ENCODE peak calls at places on chromosome 6, in seven cellular contexts. One of them, this sample, is unnamed.

GRCh38 chr6:149842331-149842730 is 21.8 kb downstream of the LRP11 start:
- DNase-seq in cardiac septum: no peak
- DNase-seq in ovary: no peak
- DNase-seq in fibroblast of mammary gland: no peak
- DNase-seq in AG10803: no peak
- DNase-seq in NCI-H524 treated with DMSO at 0.1 percent for 48 hours: no peak
- DNase-seq in central memory CD4-positive, alpha-beta T cell: no peak
- DNase-seq in this sample: no peak

GRCh38 chr6:32940656-32941411 is at the start of gene HLA-DMB:
- DNase-seq in central memory CD4-positive, alpha-beta T cell: peak
- DNase-seq in AG10803: peak
- DNase-seq in NCI-H524 treated with DMSO at 0.1 percent for 48 hours: no peak
- DNase-seq in fibroblast of mammary gland: peak
- DNase-seq in ovary: no peak
- DNase-seq in cardiac septum: no peak
- DNase-seq in this sample: peak

GRCh38 chr6:44104661-44105060 is 22.6 kb downstream of the MRPL14 start:
- DNase-seq in AG10803: no peak
- DNase-seq in NCI-H524 treated with DMSO at 0.1 percent for 48 hours: no peak
- DNase-seq in ovary: no peak
- DNase-seq in cardiac septum: no peak
- DNase-seq in central memory CD4-positive, alpha-beta T cell: no peak
- DNase-seq in fibroblast of mammary gland: peak
- DNase-seq in this sample: no peak

GRCh38 chr6:159833556-159833955 is 33.5 kb downstream of the PNLDC1 start:
- DNase-seq in AG10803: peak
- DNase-seq in ovary: no peak
- DNase-seq in fibroblast of mammary gland: peak
- DNase-seq in central memory CD4-positive, alpha-beta T cell: no peak
- DNase-seq in cardiac septum: no peak
- DNase-seq in NCI-H524 treated with DMSO at 0.1 percent for 48 hours: no peak
- DNase-seq in this sample: no peak

GRCh38 chr6:154448448-154449096 is 61.9 kb downstream of the CNKSR3 start:
- DNase-seq in fibroblast of mammary gland: peak
- DNase-seq in ovary: no peak
- DNase-seq in central memory CD4-positive, alpha-beta T cell: no peak
- DNase-seq in AG10803: peak
- DNase-seq in NCI-H524 treated with DMSO at 0.1 percent for 48 hours: peak
- DNase-seq in cardiac septum: no peak
- DNase-seq in this sample: peak

GRCh38 chr6:136788069-136788902 is 4.0 kb downstream of the MAP3K5 start:
- DNase-seq in AG10803: peak
- DNase-seq in central memory CD4-positive, alpha-beta T cell: peak
- DNase-seq in ovary: no peak
- DNase-seq in NCI-H524 treated with DMSO at 0.1 percent for 48 hours: no peak
- DNase-seq in fibroblast of mammary gland: peak
- DNase-seq in cardiac septum: no peak
- DNase-seq in this sample: peak

GRCh38 chr6:115133790-115134189 is 791.0 kb upstream of the HS3ST5 start:
- DNase-seq in cardiac septum: no peak
- DNase-seq in NCI-H524 treated with DMSO at 0.1 percent for 48 hours: no peak
- DNase-seq in AG10803: no peak
- DNase-seq in central memory CD4-positive, alpha-beta T cell: no peak
- DNase-seq in ovary: no peak
- DNase-seq in fibroblast of mammary gland: no peak
- DNase-seq in this sample: no peak

GRCh38 chr6:154187203-154187602 is 148.2 kb downstream of the OPRM1 start:
- DNase-seq in central memory CD4-positive, alpha-beta T cell: no peak
- DNase-seq in NCI-H524 treated with DMSO at 0.1 percent for 48 hours: no peak
- DNase-seq in ovary: no peak
- DNase-seq in fibroblast of mammary gland: no peak
- DNase-seq in AG10803: no peak
- DNase-seq in cardiac septum: no peak
- DNase-seq in this sample: no peak

GRCh38 chr6:27839303-27840081 is 72.7 kb downstream of the OR2B2 start:
- DNase-seq in AG10803: peak
- DNase-seq in fibroblast of mammary gland: peak
- DNase-seq in cardiac septum: no peak
- DNase-seq in NCI-H524 treated with DMSO at 0.1 percent for 48 hours: no peak
- DNase-seq in central memory CD4-positive, alpha-beta T cell: no peak
- DNase-seq in ovary: peak
- DNase-seq in this sample: peak

GRCh38 chr6:52285174-52286068 is 879 bp upstream of the MCM3 start:
- DNase-seq in fibroblast of mammary gland: peak
- DNase-seq in AG10803: peak
- DNase-seq in central memory CD4-positive, alpha-beta T cell: no peak
- DNase-seq in ovary: no peak
- DNase-seq in cardiac septum: no peak
- DNase-seq in NCI-H524 treated with DMSO at 0.1 percent for 48 hours: peak
- DNase-seq in this sample: no peak

GRCh38 chr6:1407499-1407990 is 18.2 kb downstream of the FOXF2 start:
- DNase-seq in NCI-H524 treated with DMSO at 0.1 percent for 48 hours: no peak
- DNase-seq in central memory CD4-positive, alpha-beta T cell: no peak
- DNase-seq in cardiac septum: peak
- DNase-seq in AG10803: peak
- DNase-seq in fibroblast of mammary gland: peak
- DNase-seq in ovary: no peak
- DNase-seq in this sample: peak

GRCh38 chr6:50952092-50952932 is 133.6 kb downstream of the TFAP2B start:
- DNase-seq in fibroblast of mammary gland: peak
- DNase-seq in NCI-H524 treated with DMSO at 0.1 percent for 48 hours: no peak
- DNase-seq in cardiac septum: no peak
- DNase-seq in ovary: no peak
- DNase-seq in central memory CD4-positive, alpha-beta T cell: no peak
- DNase-seq in AG10803: peak
- DNase-seq in this sample: no peak

GRCh38 chr6:111731404-111732195 is 125.9 kb upstream of the TRAF3IP2 start:
- DNase-seq in cardiac septum: no peak
- DNase-seq in NCI-H524 treated with DMSO at 0.1 percent for 48 hours: no peak
- DNase-seq in central memory CD4-positive, alpha-beta T cell: no peak
- DNase-seq in fibroblast of mammary gland: no peak
- DNase-seq in AG10803: no peak
- DNase-seq in ovary: no peak
- DNase-seq in this sample: no peak

GRCh38 chr6:144064402-144064830 is 31.0 kb downstream of the SF3B5 start:
- DNase-seq in cardiac septum: peak
- DNase-seq in central memory CD4-positive, alpha-beta T cell: peak
- DNase-seq in AG10803: no peak
- DNase-seq in fibroblast of mammary gland: no peak
- DNase-seq in NCI-H524 treated with DMSO at 0.1 percent for 48 hours: peak
- DNase-seq in ovary: no peak
- DNase-seq in this sample: no peak

GRCh38 chr6:26332408-26332807 is 32.6 kb upstream of the BTN3A2 start:
- DNase-seq in fibroblast of mammary gland: no peak
- DNase-seq in NCI-H524 treated with DMSO at 0.1 percent for 48 hours: no peak
- DNase-seq in ovary: no peak
- DNase-seq in AG10803: no peak
- DNase-seq in cardiac septum: no peak
- DNase-seq in central memory CD4-positive, alpha-beta T cell: no peak
- DNase-seq in this sample: no peak

GRCh38 chr6:100470721-100471120 is 6.0 kb upstream of the SIM1 start:
- DNase-seq in cardiac septum: no peak
- DNase-seq in fibroblast of mammary gland: no peak
- DNase-seq in AG10803: no peak
- DNase-seq in central memory CD4-positive, alpha-beta T cell: no peak
- DNase-seq in NCI-H524 treated with DMSO at 0.1 percent for 48 hours: no peak
- DNase-seq in ovary: no peak
- DNase-seq in this sample: no peak

GRCh38 chr6:52157301-52157930 is 28.8 kb upstream of the IL17A start:
- DNase-seq in ovary: no peak
- DNase-seq in NCI-H524 treated with DMSO at 0.1 percent for 48 hours: no peak
- DNase-seq in AG10803: peak
- DNase-seq in central memory CD4-positive, alpha-beta T cell: no peak
- DNase-seq in fibroblast of mammary gland: peak
- DNase-seq in cardiac septum: no peak
- DNase-seq in this sample: no peak

GRCh38 chr6:56686429-56686828 is 43.7 kb upstream of the DST start:
- DNase-seq in ovary: no peak
- DNase-seq in AG10803: no peak
- DNase-seq in fibroblast of mammary gland: no peak
- DNase-seq in cardiac septum: no peak
- DNase-seq in central memory CD4-positive, alpha-beta T cell: no peak
- DNase-seq in NCI-H524 treated with DMSO at 0.1 percent for 48 hours: no peak
- DNase-seq in this sample: no peak

GRCh38 chr6:170221753-170222400 is 69.0 kb downstream of the DLL1 start:
- DNase-seq in fibroblast of mammary gland: no peak
- DNase-seq in ovary: no peak
- DNase-seq in AG10803: no peak
- DNase-seq in central memory CD4-positive, alpha-beta T cell: no peak
- DNase-seq in NCI-H524 treated with DMSO at 0.1 percent for 48 hours: no peak
- DNase-seq in cardiac septum: peak
- DNase-seq in this sample: no peak

GRCh38 chr6:79668381-79668780 is 37.3 kb downstream of the SH3BGRL2 start:
- DNase-seq in cardiac septum: no peak
- DNase-seq in AG10803: no peak
- DNase-seq in NCI-H524 treated with DMSO at 0.1 percent for 48 hours: no peak
- DNase-seq in central memory CD4-positive, alpha-beta T cell: no peak
- DNase-seq in fibroblast of mammary gland: no peak
- DNase-seq in ovary: no peak
- DNase-seq in this sample: no peak